ENCODE peak calls at places on chromosomes 2 and 18, in eight cellular contexts. Q is mesenchymal stem cell, B is fibroblast of lung, O is neural progenitor cell, W is A549, F is hepatocyte, H is H1, G is neuronal stem cell. P is an unnamed sample.

GRCh38 chr2:25566694-25567093 is 106.7 kb downstream of the DTNB start:
- DNase-seq in Q (peak; percentile 23), B (no peak), O (no peak), W (no peak), F (no peak), H (no peak), G (no peak), P (peak; percentile 71)

GRCh38 chr2:170744248-170745002 is 25.8 kb upstream of the ERICH2 start:
- DNase-seq in Q (peak; percentile 15), B (peak; percentile 70), O (no peak), W (no peak), F (peak; percentile 51), H (no peak), G (no peak), P (no peak)

GRCh38 chr2:204691911-204692510 is 146.7 kb downstream of the PARD3B start:
- DNase-seq in Q (peak; percentile 87), B (peak; percentile 97), O (peak; percentile 81), W (peak; percentile 36), F (peak; percentile 85), H (no peak), G (peak; percentile 44), P (peak; percentile 84)

GRCh38 chr2:149490296-149490695 is 97.3 kb downstream of the MMADHC start:
- DNase-seq in Q (no peak), B (peak; percentile 51), O (no peak), W (no peak), F (peak; percentile 38), H (no peak), G (no peak), P (no peak)

GRCh38 chr18:48552130-48552529 is 13.3 kb downstream of the CTIF start:
- DNase-seq in Q (no peak), B (no peak), O (no peak), W (no peak), F (no peak), H (no peak), G (no peak), P (no peak)

GRCh38 chr2:219509780-219510511 is 4.3 kb upstream of the ASIC4 start:
- DNase-seq in Q (peak; percentile 74), B (peak; percentile 49), O (peak; percentile 88), W (no peak), F (peak; percentile 82), H (peak; percentile 91), G (no peak), P (peak; percentile 83)

GRCh38 chr2:162123806-162124758 is 28.0 kb downstream of the GCG start:
- DNase-seq in Q (peak; percentile 68), B (peak; percentile 77), O (peak; percentile 68), W (peak; percentile 35), F (peak; percentile 79), H (no peak), G (peak; percentile 59), P (peak; percentile 87)

GRCh38 chr18:62249478-62250097 is 62.5 kb downstream of the RELCH start:
- DNase-seq in Q (peak; percentile 80), B (peak; percentile 87), O (peak; percentile 80), W (peak; percentile 28), F (peak; percentile 88), H (peak; percentile 59), G (peak; percentile 62), P (peak; percentile 93)

GRCh38 chr2:46915281-46915810 is at the start of gene MCFD2:
- DNase-seq in Q (peak; percentile 54), B (peak; percentile 23), O (no peak), W (peak; percentile 42), F (peak; percentile 55), H (no peak), G (no peak), P (no peak)

GRCh38 chr2:197675246-197675645 is at the start of gene RFTN2:
- DNase-seq in Q (no peak), B (peak; percentile 52), O (no peak), W (no peak), F (no peak), H (no peak), G (no peak), P (no peak)

GRCh38 chr2:180604077-180604476 is 376.3 kb upstream of the UBE2E3 start:
- DNase-seq in Q (peak; percentile 32), B (peak; percentile 10), O (peak; percentile 54), W (no peak), F (peak; percentile 14), H (peak; percentile 46), G (peak; percentile 29), P (peak; percentile 76)

DNA sequence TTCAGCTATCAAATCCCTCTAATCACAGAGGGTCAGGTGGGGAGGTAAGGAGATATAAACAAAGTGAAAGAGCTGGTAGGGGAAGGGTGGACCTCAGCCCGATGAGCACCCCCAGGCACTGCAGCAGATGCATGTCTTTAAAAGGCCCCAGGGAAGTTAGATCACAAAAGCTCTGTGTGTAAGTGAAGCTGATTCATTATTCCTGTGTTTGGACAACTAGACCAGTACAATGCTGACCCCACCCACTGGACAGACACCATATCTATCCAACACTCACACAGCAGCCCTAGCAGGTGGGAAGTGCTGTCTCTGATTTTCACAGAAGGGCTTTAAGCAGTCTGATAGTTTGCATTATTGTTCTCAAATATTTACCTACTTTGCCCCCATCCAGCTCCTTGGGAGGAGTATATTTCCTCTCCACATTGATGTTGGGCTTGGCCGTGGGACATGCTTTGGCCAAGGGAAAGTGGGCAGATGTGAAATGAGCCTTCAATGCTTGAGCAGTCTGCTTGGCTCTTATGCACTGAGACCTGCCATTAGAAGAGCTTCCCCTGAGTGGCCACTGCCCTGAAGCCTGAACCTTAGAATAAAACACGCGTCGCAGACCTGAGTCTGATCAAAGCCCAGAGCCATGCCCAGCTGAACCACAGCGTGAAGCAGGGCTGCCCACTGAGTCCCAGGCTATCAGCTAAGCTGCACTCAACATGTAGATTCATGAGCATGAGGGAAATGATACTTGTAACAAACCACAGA is 111.4 kb downstream of the COPS8 start:
- DNase-seq in Q (peak; percentile 83), B (peak; percentile 75), O (no peak), W (peak; percentile 28), F (no peak), H (no peak), G (no peak), P (no peak)
- H3K4me2 ChIP-seq in Q (no peak overlapping the region), B (no peak overlapping the region), O (no peak overlapping the region), W (peak overlapping the region; percentile 58), F (peak overlapping the region; percentile 21), H (no peak overlapping the region), G (no peak overlapping the region), P (no peak overlapping the region)

DNA sequence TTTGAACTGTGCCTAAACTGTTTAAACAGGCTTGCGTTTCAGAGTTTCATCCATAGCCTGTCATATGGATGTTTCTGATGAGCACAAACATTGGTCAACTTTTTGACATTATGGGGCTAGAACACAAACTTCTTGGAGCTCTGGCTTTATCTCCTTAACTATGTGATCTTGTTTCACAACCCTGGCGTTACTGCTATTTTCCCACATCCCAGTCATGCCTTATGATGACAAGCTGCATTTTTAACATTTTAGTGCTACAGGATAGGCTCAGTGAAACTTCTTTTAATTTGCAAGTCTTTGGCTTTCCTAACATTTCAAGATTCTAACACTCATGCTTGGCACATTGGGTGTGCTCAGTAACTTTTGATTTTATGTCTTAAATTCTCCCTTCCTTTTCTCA is 21.0 kb upstream of the PDE1A start:
- DNase-seq in Q (peak; percentile 75), B (peak; percentile 49), O (no peak), W (no peak), F (peak; percentile 13), H (no peak), G (no peak), P (no peak)
- H3K4me2 ChIP-seq in Q (no peak overlapping the region), B (no peak overlapping the region), O (no peak overlapping the region), W (no peak overlapping the region), F (no peak overlapping the region), H (no peak overlapping the region), G (no peak overlapping the region), P (no peak overlapping the region)

GRCh38 chr18:35080058-35080457 is 38.8 kb downstream of the MAPRE2 start:
- DNase-seq in Q (no peak), B (no peak), O (no peak), W (no peak), F (no peak), H (no peak), G (no peak), P (no peak)

GRCh38 chr18:35084494-35085449 is 43.6 kb downstream of the MAPRE2 start:
- DNase-seq in Q (no peak), B (no peak), O (no peak), W (no peak), F (peak; percentile 14), H (no peak), G (no peak), P (no peak)

GRCh38 chr18:35086704-35087103 is 45.5 kb downstream of the MAPRE2 start:
- DNase-seq in Q (no peak), B (no peak), O (no peak), W (no peak), F (no peak), H (no peak), G (no peak), P (no peak)

GRCh38 chr18:35085450-35086032 is 44.3 kb downstream of the MAPRE2 start:
- DNase-seq in Q (no peak), B (no peak), O (no peak), W (no peak), F (peak; percentile 30), H (no peak), G (no peak), P (no peak)

DNA sequence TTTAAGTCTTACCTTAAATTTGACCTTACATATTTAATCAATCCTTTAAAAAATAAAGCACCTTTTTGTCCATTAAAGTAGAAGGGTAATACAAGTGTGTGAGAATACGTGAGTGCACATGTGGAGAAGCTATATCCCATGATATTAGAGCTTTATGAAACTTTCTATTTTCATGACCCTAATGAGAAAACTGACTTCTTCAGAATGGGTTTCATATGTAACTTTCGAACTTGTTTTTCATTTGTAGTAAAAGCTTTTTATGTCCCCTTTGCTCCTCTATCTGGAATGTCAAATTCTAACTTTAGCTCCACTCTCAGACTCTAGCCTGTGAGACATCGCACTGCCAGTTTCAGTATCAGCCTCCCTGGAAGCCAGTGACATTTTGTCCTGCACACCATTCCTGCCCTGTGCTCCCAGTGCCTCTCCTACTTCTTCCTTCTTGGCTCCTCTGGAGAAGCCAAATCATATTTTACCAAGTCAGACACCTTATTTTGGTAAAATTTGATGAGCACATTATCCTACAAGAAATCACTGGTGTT is 42.0 kb downstream of the MAPRE2 start:
- DNase-seq in Q (no peak), B (no peak), O (no peak), W (no peak), F (no peak), H (no peak), G (no peak), P (no peak)
- H3K4me2 ChIP-seq in Q (no peak overlapping the region), B (no peak overlapping the region), O (no peak overlapping the region), W (no peak overlapping the region), F (no peak overlapping the region), H (no peak overlapping the region), G (no peak overlapping the region), P (no peak overlapping the region)

DNA sequence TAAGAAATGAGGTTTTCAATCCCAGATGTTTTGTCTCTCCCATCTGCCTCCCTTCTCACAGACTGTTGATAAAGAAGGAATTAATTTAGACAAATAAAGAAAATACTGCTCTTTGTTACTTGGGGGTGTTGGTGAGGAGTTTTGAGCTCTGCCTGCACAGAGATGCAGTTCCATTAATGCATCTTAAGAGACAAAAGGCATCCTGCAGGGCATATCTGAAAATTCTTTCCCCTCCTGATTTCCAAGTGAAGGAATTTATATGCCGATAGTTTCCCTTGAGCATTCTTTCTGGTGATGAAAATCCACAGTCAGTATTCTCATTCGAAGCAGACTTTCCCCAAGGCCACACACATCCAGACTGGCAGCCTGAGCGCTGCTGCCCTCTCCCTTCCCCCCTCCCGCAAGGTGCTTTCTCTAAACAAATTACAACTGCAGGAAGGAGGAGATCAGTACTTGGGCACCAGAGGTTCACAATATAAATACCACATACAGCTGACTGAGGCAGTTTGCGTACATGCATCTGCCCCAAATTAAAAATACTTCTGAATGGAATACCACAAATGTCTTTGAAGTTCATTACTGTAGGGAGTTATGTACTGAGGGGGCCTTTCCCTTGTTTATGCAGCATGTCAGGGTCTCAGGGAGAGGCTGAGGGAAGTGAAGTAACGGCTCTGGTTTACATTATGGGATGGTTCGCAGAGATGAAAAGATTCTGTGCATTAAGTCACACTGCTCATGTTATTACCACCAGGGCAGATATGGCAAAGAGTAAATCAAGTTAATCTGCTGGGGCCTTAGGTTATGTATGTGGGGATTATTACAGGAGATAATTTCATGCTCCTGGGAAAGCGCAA is 385.7 kb upstream of the RND3 start:
- DNase-seq in Q (peak; percentile 22), B (peak; percentile 47), O (peak; percentile 25), W (no peak), F (peak; percentile 31), H (no peak), G (no peak), P (no peak)
- H3K4me2 ChIP-seq in Q (no peak overlapping the region), B (peak overlapping the region; percentile 7), O (peak overlapping the region; percentile 14), W (no peak overlapping the region), F (peak overlapping the region; percentile 18), H (peak overlapping the region; percentile 55), G (no peak overlapping the region), P (no peak overlapping the region)